ENCODE peak calls at places on chromosomes 1 and 21, in eight cellular contexts. N is body of pancreas; W is heart right ventricle; D is activated T-cell treated with anti-CD3 and anti-CD28 coated beads, Interleukin-2, amount 50 U/mL, for 72 hours; E is heart left ventricle; T is A549; V is pancreas; I is CD4-positive, alpha-beta T cell. L is an unnamed sample.

GRCh38 chr21:46264690-46265144 is 20.7 kb downstream of the MCM3AP start:
- ATAC-seq in T (no peak), V (no peak), W (no peak), D (no peak), E (no peak), N (no peak), I (no peak), L (peak)

GRCh38 chr1:151255381-151255780 is 847 bp downstream of the PSMD4 start:
- ATAC-seq in V (no peak), I (no peak), D (no peak), T (no peak), W (no peak), N (no peak), E (no peak), L (no peak)

GRCh38 chr1:37342736-37343135 is 131.6 kb upstream of the ZC3H12A start:
- ATAC-seq in D (no peak), I (no peak), N (no peak), V (no peak), W (no peak), E (no peak), T (no peak), L (no peak)

GRCh38 chr1:96362623-96363022 is 359.0 kb upstream of the PTBP2 start:
- ATAC-seq in E (no peak), T (peak), I (no peak), N (no peak), D (peak), V (peak), W (no peak), L (peak)

GRCh38 chr1:64934115-64934880 is 32.1 kb downstream of the JAK1 start:
- ATAC-seq in E (peak), I (no peak), N (peak), W (peak), D (peak), T (peak), V (peak), L (peak)

GRCh38 chr1:110672001-110672752 is 2.6 kb downstream of the KCNA3 start:
- ATAC-seq in I (peak), E (no peak), W (no peak), D (peak), V (peak), T (no peak), N (no peak), L (no peak)

GRCh38 chr1:27098447-27099153 is 56.3 kb downstream of the SLC9A1 start:
- ATAC-seq in I (no peak), E (peak), N (no peak), W (peak), T (no peak), D (no peak), V (no peak), L (peak)

GRCh38 chr1:247273013-247273412 is 17.1 kb downstream of the VN1R5 start:
- ATAC-seq in E (no peak), W (peak), V (no peak), N (no peak), T (no peak), D (no peak), I (no peak), L (no peak)

GRCh38 chr1:203520315-203520714 is 26.4 kb downstream of the OPTC start:
- ATAC-seq in V (no peak), T (peak), I (no peak), D (no peak), E (no peak), N (no peak), W (no peak), L (peak)

GRCh38 chr1:55064071-55064581 is 24.8 kb downstream of the PCSK9 start:
- ATAC-seq in D (no peak), E (no peak), V (no peak), T (peak), N (peak), I (no peak), W (peak), L (peak)

GRCh38 chr1:184860985-184861754 is 106.5 kb upstream of the EDEM3 start:
- ATAC-seq in V (peak), I (no peak), E (no peak), W (peak), T (no peak), N (peak), D (no peak), L (no peak)

GRCh38 chr1:186775031-186775430 is 53.7 kb upstream of the PLA2G4A start:
- ATAC-seq in D (no peak), W (no peak), V (no peak), N (no peak), T (no peak), E (no peak), I (no peak), L (no peak)

GRCh38 chr1:223716302-223716862 is 4.0 kb downstream of the CAPN2 start:
- ATAC-seq in D (peak), V (no peak), I (peak), E (no peak), T (no peak), N (no peak), W (no peak), L (no peak)

GRCh38 chr1:240134113-240134512 is 42.4 kb downstream of the FMN2 start:
- ATAC-seq in E (no peak), N (no peak), V (no peak), I (no peak), T (no peak), W (no peak), D (no peak), L (no peak)

GRCh38 chr1:85550784-85551516 is 29.6 kb upstream of the CCN1 start:
- ATAC-seq in I (no peak), E (no peak), T (no peak), D (no peak), V (peak), W (peak), N (peak), L (peak)

GRCh38 chr1:50724626-50725286 is 235.3 kb downstream of the FAF1 start:
- ATAC-seq in N (no peak), D (peak), I (no peak), V (peak), E (no peak), T (no peak), W (no peak), L (peak)